ENCODE peak calls at places on chromosome 15, in ten cellular contexts. O is IMR-90, C is tibial artery, D is tibial nerve, F is psoas muscle, K is uterus, E is astrocyte, X is WERI-Rb-1, Z is body of pancreas, U is GM23248. L is an unnamed sample. For H3K9me3 and H3K27me3, the result is how much of the 10 kb centered on the place peaks cover.

GRCh38 chr15:72786244-72786641 is 2.7 kb upstream of the ADPGK start:
- DNase-seq in X (no peak), O (no peak), E (no peak), K (no peak), U (no peak), C (no peak), Z (no peak), F (no peak), D (no peak), L (no peak)

GRCh38 chr15:95874625-95875024 is 455.9 kb upstream of the NR2F2 start:
- DNase-seq in E (no peak), C (no peak), X (no peak), O (no peak), Z (no peak), K (no peak), F (no peak), D (no peak), U (no peak), L (no peak)

GRCh38 chr15:95989392-95989791 is 341.1 kb upstream of the NR2F2 start:
- DNase-seq in D (no peak), F (no peak), K (no peak), O (no peak), X (no peak), U (no peak), E (no peak), C (no peak), Z (no peak), L (no peak)

GRCh38 chr15:80423215-80423614 is 19.0 kb downstream of the ARNT2 start:
- DNase-seq in X (no peak), F (no peak), O (peak), U (peak), C (no peak), D (no peak), K (no peak), E (peak), Z (no peak), L (peak)

GRCh38 chr15:75720787-75721461 is 8.3 kb upstream of the CSPG4 start:
- DNase-seq in E (peak), C (no peak), K (no peak), O (no peak), D (no peak), U (peak), Z (peak), X (peak), F (peak), L (no peak)

GRCh38 chr15:20341901-20342605 is 199.5 kb downstream of the GOLGA6L6 start:
- DNase-seq in K (peak), U (no peak), X (peak), E (no peak), O (no peak), C (peak), F (peak), D (no peak), Z (peak), L (no peak)

GRCh38 chr15:67735896-67736295 is 89.4 kb upstream of the SKOR1 start:
- DNase-seq in F (no peak), E (no peak), X (no peak), O (no peak), C (no peak), U (no peak), K (no peak), Z (no peak), D (no peak), L (no peak)

GRCh38 chr15:63041982-63042878 is at the start of gene TPM1:
- DNase-seq in D (peak), C (peak), Z (peak), K (peak), O (peak), E (peak), X (peak), U (peak), F (peak), L (peak)

GRCh38 chr15:72998681-72999466 is 53.4 kb upstream of the NEO1 start:
- DNase-seq in X (no peak), F (no peak), E (no peak), D (no peak), C (no peak), O (no peak), U (no peak), Z (no peak), K (no peak), L (no peak)

GRCh38 chr15:39961051-39961450 is 27.1 kb downstream of the EIF2AK4 start:
- DNase-seq in Z (no peak), C (no peak), U (no peak), F (no peak), E (peak), K (no peak), D (no peak), X (no peak), O (peak), L (no peak)

GRCh38 chr15:61879219-61879618 is 181.0 kb downstream of the VPS13C start:
- DNase-seq in U (no peak), C (no peak), Z (peak), D (no peak), X (no peak), F (no peak), O (no peak), E (peak), K (no peak), L (no peak)

GRCh38 chr15:48025118-48025517 is 95.7 kb upstream of the SLC24A5 start:
- DNase-seq in X (no peak), K (no peak), E (no peak), D (no peak), U (peak), C (no peak), Z (no peak), F (no peak), O (peak), L (no peak)

GRCh38 chr15:32636908-32637567 is 4.5 kb upstream of the SCG5 start:
- DNase-seq in X (no peak), Z (no peak), D (no peak), E (no peak), O (no peak), C (no peak), F (no peak), K (no peak), U (no peak), L (no peak)

GRCh38 chr15:63487076-63487757 is 17.2 kb upstream of the USP3 start:
- DNase-seq in X (peak), K (peak), F (peak), E (peak), O (peak), D (peak), C (peak), Z (peak), U (peak), L (no peak)

GRCh38 chr15:39746176-39746575 is 36.5 kb downstream of the FSIP1 start:
- DNase-seq in X (no peak), K (no peak), F (no peak), U (peak), Z (no peak), O (peak), D (no peak), C (no peak), E (no peak), L (no peak)

GRCh38 chr15:64131547-64131946 is 20.0 kb upstream of the SNX22 start:
- DNase-seq in U (no peak), E (no peak), C (no peak), Z (no peak), F (no peak), K (no peak), X (no peak), O (no peak), D (no peak), L (no peak)

GRCh38 chr15:79352206-79352605 is 41.3 kb downstream of the TMED3 start:
- DNase-seq in X (peak), Z (no peak), C (no peak), O (no peak), U (no peak), F (no peak), E (no peak), D (no peak), K (no peak), L (no peak)

GRCh38 chr15:75368689-75369239 is 357 bp upstream of the MAN2C1 start:
- DNase-seq in F (no peak), E (peak), O (peak), K (no peak), Z (no peak), X (no peak), D (no peak), U (peak), C (no peak), L (no peak)

GRCh38 chr15:57025264-57025939 is 107.0 kb downstream of the TCF12 start:
- DNase-seq in U (peak), K (no peak), D (no peak), Z (no peak), F (no peak), X (no peak), E (peak), O (peak), C (no peak), L (no peak)

GRCh38 chr15:70852501-70853269 is 1.3 kb downstream of the LARP6 start:
- DNase-seq in D (no peak), E (peak), Z (no peak), U (peak), K (no peak), O (peak), X (no peak), F (no peak), C (no peak), L (no peak)
- H3K27ac ChIP-seq in D (peak), E (peak), Z (peak), U (peak), K (peak), O (peak), X (no peak), F (peak), C (peak), L (peak)

GRCh38 chr15:25189551-25189950 is 234.8 kb downstream of the SNRPN start:
- DNase-seq in U (no peak), E (no peak), C (no peak), D (no peak), X (no peak), F (no peak), Z (no peak), O (no peak), K (no peak), L (no peak)
- H3K9me3 ChIP-seq in U (under half), E (under half), C (under half), D (half or more), X (under half), F (under half), Z (under half), O (half or more), K (under half), L (half or more)

GRCh38 chr15:29970402-29970695 is 112.4 kb upstream of the GOLGA8J start:
- DNase-seq in U (peak), X (no peak), E (no peak), O (no peak), Z (no peak), K (no peak), C (no peak), D (no peak), F (no peak), L (no peak)
- H3K27me3 ChIP-seq in U (half or more), X (under half), E (under half), O (half or more), Z (under half), K (under half), C (under half), D (under half), F (under half), L (half or more)

DNA sequence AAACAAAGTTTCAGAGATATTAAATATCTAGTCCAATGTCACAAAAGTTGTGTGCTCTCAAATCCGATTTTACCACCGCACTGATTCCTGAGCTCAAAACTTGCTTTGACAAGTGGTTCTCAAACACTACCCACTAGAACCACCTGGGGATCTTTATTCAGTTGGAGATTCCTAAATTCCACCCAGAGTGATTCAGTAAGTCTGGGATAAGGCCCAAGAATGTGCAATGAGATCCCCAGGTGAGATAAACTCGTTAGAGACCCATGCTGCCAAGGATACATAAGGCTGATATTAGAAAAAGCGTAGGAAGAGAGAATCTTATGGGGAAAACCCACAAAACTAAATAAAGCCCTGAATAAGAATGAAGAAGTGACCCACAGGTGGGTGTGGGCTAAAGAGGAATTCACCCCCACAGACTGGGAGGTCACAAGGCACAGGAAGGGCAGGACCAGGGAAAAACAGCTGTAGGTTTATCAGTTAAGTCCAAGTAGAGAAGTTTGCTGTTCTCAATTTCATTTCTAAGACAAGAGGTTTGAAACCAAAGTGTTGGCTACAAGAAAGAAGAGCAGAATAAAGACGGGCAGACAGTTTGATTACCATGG is 11.5 kb upstream of the RPS17 start:
- DNase-seq in K (no peak), C (no peak), U (no peak), E (peak), O (no peak), D (no peak), F (no peak), X (no peak), Z (no peak), L (no peak)
- H3K27ac ChIP-seq in K (no peak), C (no peak), U (no peak), E (no peak), O (no peak), D (no peak), F (peak), X (no peak), Z (no peak), L (no peak)

DNA sequence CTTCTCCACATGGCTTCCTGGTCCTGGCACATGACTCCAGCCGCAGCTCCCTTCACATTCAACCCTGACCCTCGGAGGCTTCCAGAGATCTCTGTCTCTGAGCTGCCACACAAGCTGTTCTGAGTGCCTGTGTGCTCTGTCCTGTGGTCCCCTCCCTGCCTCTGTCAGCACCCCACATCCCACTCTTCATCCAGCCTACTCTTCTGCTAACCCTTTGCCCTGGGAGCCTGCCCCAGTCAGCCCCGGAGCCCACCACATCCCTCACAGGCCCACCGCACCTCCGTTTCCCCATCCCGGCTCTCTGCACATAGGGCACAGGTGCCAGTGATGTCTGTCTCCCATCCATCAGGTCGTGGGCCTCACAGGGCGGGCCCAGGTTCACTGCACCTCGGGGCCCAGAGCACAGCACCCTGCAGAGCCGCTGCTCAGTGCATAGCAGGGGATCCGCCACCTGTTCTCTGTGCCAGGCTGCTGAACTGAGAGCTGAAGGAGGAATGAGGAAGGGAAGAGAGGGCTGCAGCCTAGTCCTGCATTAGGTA is 133.6 kb downstream of the UACA start:
- DNase-seq in D (no peak), O (no peak), E (no peak), F (no peak), U (no peak), Z (no peak), C (no peak), K (no peak), X (no peak), L (no peak)
- H3K9me3 ChIP-seq in D (under half), O (under half), E (under half), F (under half), U (under half), Z (under half), C (under half), K (under half), X (under half), L (under half)

DNA sequence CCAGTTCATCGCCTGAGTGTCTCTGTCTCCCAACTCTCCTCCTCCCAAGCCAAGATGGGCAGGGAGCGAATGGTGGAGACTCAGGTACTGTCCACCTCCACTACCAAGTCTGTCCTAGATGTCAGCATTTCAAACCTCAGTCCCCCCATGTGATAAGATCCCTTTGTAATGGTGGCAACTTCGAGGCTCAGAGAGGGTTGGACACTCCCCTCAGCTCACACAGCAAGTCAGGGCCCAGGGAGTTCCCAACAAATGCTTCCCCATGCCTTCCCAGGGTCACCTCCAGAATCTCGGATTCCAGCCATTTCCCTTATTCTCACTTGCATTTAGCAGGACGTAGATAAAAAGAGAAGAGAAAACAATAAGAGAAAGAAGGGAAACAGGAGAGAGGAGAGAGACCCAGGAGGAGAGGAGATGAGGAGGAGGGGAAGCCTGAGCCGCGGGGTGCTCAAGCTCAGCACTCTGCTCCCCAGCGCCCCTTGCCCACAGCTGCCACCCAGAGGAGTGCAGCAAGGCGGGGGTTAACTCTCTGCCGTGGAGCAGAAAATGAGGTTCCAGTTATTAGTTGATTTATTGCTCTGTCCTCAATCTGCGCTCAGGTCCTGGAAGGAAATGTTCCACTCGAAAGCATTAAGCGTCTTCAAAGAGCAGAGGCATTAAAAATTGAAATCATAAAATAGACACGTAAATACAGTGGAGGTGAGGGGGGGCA is 84.1 kb upstream of the LINGO1 start:
- DNase-seq in X (no peak), Z (no peak), F (no peak), D (no peak), E (no peak), C (no peak), K (no peak), U (no peak), O (no peak), L (no peak)
- H3K27me3 ChIP-seq in X (under half), Z (under half), F (under half), D (under half), E (under half), C (under half), K (under half), U (under half), O (under half), L (under half)

DNA sequence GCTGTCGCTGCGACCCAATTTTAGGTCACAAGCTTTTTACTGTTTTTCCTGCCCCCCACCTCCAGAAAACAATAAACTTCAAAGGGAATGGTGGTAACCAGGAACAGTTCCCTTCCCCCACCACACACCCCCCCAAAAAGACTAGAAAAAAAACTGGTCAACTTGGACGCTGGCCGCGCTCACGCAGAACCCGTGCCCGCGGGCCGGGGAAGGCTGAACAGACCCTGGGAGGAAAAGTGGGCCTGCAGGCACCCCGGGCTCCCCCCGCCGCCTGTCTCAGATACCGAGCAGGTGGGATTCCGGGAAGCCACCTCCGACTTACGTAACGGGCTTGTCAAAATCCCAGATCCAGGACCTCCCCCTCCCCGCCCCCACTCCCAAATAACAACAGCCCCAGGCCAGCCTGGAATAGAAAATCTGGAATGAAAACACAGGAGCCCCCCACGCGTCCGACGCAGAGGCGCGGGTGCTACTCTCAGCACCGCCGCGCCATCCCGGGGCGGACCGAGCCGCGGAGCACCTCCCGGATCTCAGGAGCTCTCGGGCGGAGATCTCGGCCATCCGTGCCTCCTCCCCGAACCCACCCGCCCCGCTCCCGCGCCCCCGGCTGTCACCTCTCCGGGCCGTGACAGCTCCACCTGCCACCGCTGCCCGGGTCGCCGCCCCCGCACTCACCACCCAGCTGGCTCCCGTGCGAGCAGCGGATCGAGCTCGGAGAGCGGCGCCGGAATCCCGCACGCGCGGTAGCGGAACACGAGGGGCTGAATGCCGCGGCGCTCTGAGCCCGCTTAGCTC is 561 bp downstream of the DENND4A start:
- DNase-seq in O (no peak), F (peak), X (peak), K (peak), U (peak), D (peak), C (peak), E (peak), Z (peak), L (no peak)
- H3K27ac ChIP-seq in O (peak), F (peak), X (peak), K (peak), U (peak), D (peak), C (peak), E (peak), Z (peak), L (peak)

DNA sequence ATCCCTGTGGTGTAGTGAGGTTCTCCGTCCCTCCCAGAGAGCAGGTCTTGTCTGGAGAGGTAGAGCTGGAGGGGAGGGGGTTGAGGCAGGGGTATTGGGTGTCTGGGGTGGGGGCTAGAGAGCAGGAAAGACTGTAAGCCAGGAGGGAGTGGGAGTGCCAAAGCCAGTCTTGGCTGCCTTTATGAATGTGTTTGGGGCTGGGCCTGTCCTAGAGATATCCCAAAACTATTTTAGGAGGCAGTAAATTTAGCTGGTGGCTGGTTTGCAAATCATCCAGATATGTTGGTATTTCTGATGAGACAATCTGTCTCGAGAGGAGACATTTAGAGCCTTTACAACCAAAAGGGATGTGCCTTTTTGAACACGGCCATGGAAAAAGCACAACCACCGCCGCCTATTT is 166.6 kb downstream of the TLE3 start:
- DNase-seq in F (no peak), K (no peak), U (no peak), Z (no peak), E (no peak), C (peak), X (no peak), O (no peak), D (no peak), L (no peak)
- H3K9me3 ChIP-seq in F (under half), K (under half), U (under half), Z (under half), E (under half), C (under half), X (under half), O (under half), D (under half), L (under half)

DNA sequence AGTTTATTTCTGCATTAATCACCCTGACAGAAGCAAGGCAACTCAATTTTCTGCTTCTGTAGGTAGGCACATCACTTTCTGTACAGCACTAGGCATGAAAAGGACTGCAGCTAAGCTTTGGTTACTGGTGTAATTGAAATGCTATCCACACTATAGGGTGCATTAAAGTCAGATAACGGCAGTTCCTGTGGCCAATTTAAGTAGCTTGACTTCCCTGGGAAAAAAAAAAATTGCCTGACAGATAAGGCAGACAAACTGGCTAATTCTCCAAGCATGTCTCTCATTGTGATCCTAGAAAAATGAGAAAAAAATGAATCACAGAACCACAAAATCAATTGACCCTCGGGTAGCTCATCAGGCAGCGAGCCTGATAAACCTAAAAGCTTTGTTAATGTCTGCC is 151.4 kb downstream of the MEIS2 start:
- DNase-seq in D (no peak), O (no peak), C (no peak), E (peak), F (no peak), X (no peak), Z (no peak), U (no peak), K (no peak), L (no peak)
- H3K27me3 ChIP-seq in D (under half), O (under half), C (under half), E (under half), F (under half), X (under half), Z (under half), U (under half), K (under half), L (under half)

L was measured in AG04450.